ENCODE peak calls at places on chromosomes 16 and 17, in seven cellular contexts. L is astrocyte of the spinal cord; M is activated effector memory CD4-positive, alpha-beta T cell treated with anti-CD3 and anti-CD28 coated beads, Interleukin-2, amount 50 U/mL, for 16 hours; T is NCI-H345; S is stimulated activated CD4-positive, alpha-beta T cell treated with anti-CD3 and anti-CD28 coated beads, TNF-alpha, amount 100 ng/mL, for 48 hours; B is GM04503; H is pulmonary artery endothelial cell. I is an unnamed sample.

GRCh38 chr16:13996778-13997288 is 74.3 kb upstream of the MRTFB start:
- DNase-seq in L (no peak), M (no peak), T (no peak), S (no peak), B (no peak), H (no peak), I (no peak)

GRCh38 chr16:60907645-60908044 is 1128.6 kb downstream of the CDH8 start:
- DNase-seq in L (no peak), M (no peak), T (no peak), S (no peak), B (no peak), H (no peak), I (no peak)

GRCh38 chr16:84220851-84221250 is 19.0 kb downstream of the KCNG4 start:
- DNase-seq in L (peak), M (no peak), T (no peak), S (no peak), B (no peak), H (no peak), I (no peak)

GRCh38 chr17:29243792-29244191 is 2.9 kb upstream of the CRYBA1 start:
- DNase-seq in L (no peak), M (no peak), T (no peak), S (no peak), B (no peak), H (no peak), I (no peak)

GRCh38 chr17:38735161-38735997 is 5.2 kb downstream of the CISD3 start:
- DNase-seq in L (no peak), M (peak), T (peak), S (peak), B (no peak), H (no peak), I (peak)

GRCh38 chr17:47605006-47605405 is 44.7 kb upstream of the KPNB1 start:
- DNase-seq in L (no peak), M (no peak), T (no peak), S (no peak), B (peak), H (no peak), I (no peak)

GRCh38 chr17:59751955-59752413 is 44.5 kb downstream of the VMP1 start:
- DNase-seq in L (no peak), M (no peak), T (no peak), S (no peak), B (no peak), H (no peak), I (no peak)

GRCh38 chr16:86549893-86550190 is 5.2 kb downstream of the MTHFSD start:
- DNase-seq in L (no peak), M (no peak), T (no peak), S (no peak), B (no peak), H (no peak), I (no peak)

GRCh38 chr17:67528751-67529436 is 151.8 kb downstream of the PITPNC1 start:
- DNase-seq in L (peak), M (no peak), T (no peak), S (no peak), B (peak), H (peak), I (peak)

GRCh38 chr17:69870091-69870530 is 204.9 kb upstream of the KCNJ16 start:
- DNase-seq in L (peak), M (no peak), T (no peak), S (no peak), B (no peak), H (peak), I (no peak)

GRCh38 chr17:66098040-66098439 is 93.9 kb downstream of the CEP112 start:
- DNase-seq in L (no peak), M (no peak), T (no peak), S (no peak), B (no peak), H (no peak), I (no peak)

GRCh38 chr17:77707546-77707945 is 251.0 kb upstream of the TNRC6C start:
- DNase-seq in L (no peak), M (peak), T (no peak), S (no peak), B (no peak), H (no peak), I (no peak)